ENCODE peak calls at places on chromosomes 7 and 10, in seven cellular contexts. F, W, C, Z, Q, P and I are unnamed samples.

GRCh38 chr10:113557389-113558321 is 4.8 kb downstream of the HABP2 start:
- DNase-seq in F (peak), W (no peak), C (no peak), Z (no peak), Q (no peak), P (no peak), I (no peak)

GRCh38 chr7:9657257-9657656 is 1223.8 kb downstream of the NXPH1 start:
- DNase-seq in F (no peak), W (no peak), C (no peak), Z (no peak), Q (no peak), P (no peak), I (peak)

GRCh38 chr7:116261904-116262303 is 51.6 kb downstream of the TES start:
- DNase-seq in F (no peak), W (no peak), C (no peak), Z (no peak), Q (no peak), P (no peak), I (no peak)

GRCh38 chr10:896982-897381 is 34.5 kb downstream of the LARP4B start:
- DNase-seq in F (no peak), W (no peak), C (no peak), Z (no peak), Q (no peak), P (no peak), I (no peak)

GRCh38 chr10:33157108-33157507 is 177.4 kb downstream of the NRP1 start:
- DNase-seq in F (no peak), W (no peak), C (peak), Z (no peak), Q (peak), P (no peak), I (no peak)

GRCh38 chr10:1374501-1374900 is 318.3 kb downstream of the WDR37 start:
- DNase-seq in F (no peak), W (no peak), C (peak), Z (no peak), Q (no peak), P (no peak), I (no peak)

GRCh38 chr7:5526190-5527037 is 102.8 kb upstream of the TNRC18 start:
- DNase-seq in F (no peak), W (peak), C (no peak), Z (peak), Q (peak), P (peak), I (no peak)

GRCh38 chr10:132397671-132398565 is 918 bp downstream of the PWWP2B start:
- DNase-seq in F (peak), W (no peak), C (peak), Z (peak), Q (peak), P (peak), I (no peak)

GRCh38 chr10:130301026-130301892 is 165.1 kb downstream of the GLRX3 start:
- DNase-seq in F (peak), W (no peak), C (no peak), Z (no peak), Q (peak), P (no peak), I (peak)

DNA sequence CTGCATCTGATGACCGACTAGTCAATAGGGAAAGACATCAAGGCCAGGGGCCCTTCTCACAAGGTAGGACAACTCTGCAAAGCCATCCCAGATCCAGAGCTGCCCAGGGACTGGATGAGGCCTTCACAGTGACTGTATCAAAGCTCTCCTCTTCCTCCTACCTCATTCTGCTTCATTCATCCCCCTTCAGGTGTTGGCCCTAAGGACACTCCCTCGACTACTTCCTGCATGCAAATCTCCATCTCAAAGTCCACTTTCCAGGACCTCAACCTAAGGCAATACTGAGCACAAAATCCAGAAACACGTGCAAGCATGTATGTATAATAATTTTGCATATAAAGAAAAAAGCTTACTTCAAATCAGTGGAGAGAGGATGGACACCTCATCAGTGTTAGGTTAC is 25.1 kb downstream of the DPY19L1 start:
- DNase-seq in F (no peak), W (no peak), C (no peak), Z (no peak), Q (no peak), P (no peak), I (no peak)
- H3K4me3 ChIP-seq in F (no peak), W (no peak), C (no peak), Z (no peak), Q (no peak), P (no peak), I (no peak)

GRCh38 chr10:81104494-81104893 is 566.8 kb downstream of the SH2D4B start:
- DNase-seq in F (no peak), W (no peak), C (no peak), Z (no peak), Q (no peak), P (no peak), I (no peak)
- TF ChIP-seq CTCF in F (no peak), W (no peak), C (no peak), Z (no peak), Q (no peak), P (no peak), I (no peak)

GRCh38 chr7:40826419-40827216 is 691.8 kb downstream of the SUGCT start:
- DNase-seq in F (no peak), W (no peak), C (no peak), Z (no peak), Q (peak), P (no peak), I (no peak)
- H3K4me3 ChIP-seq in F (no peak), W (no peak), C (no peak), Z (no peak), Q (no peak), P (no peak), I (no peak)

DNA sequence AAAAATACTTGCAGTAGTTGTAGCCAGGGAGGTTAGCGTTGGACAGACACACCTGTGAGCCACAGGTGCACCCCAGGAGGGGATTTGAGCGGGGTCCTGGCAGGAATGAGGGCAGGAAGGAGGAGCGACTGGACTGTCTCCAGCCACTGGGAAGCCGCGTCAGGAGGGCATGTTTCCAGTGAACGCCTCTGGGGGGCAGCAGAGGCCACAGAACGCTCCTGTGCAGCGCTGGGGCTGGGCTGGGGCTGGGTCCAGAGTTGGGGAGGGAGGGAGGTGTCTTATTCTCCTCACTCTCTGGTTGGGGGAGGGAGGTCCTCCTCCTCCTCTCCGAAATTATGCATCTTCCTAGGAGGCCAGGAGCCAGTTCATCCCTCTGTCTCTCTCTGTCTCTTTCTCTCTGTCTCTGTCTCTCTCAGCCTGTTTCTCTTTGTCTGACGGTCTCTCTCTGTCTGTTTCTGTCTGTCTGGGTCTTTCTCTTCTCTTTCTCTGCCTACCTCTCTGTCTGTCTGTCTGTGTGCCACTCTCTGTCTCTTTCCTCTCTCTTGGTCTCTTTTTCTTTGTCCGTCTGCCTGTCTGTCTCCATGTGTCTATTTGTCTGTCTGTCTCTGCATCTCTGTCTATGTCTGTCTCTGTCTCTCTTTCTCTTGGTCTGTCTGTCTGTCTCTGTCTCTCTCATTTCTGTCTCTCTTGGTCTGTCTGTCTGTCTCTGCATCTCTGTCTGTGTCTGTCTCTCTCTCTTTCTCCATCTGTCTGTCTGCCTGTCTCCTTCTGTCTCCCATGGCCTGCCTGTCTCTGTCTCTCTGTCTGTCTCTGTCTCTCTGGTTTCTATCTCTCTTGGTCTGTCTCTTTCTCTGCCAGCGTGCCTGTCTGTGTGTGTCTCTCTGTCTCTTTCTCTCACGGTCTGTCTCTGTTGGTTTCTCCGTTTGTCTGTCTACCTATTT is 9.9 kb upstream of the PSMG3 start:
- DNase-seq in F (peak), W (peak), C (peak), Z (peak), Q (peak), P (peak), I (no peak)
- TF ChIP-seq CTCF in F (peak), W (peak), C (peak), Z (peak), Q (peak), P (peak), I (peak)

GRCh38 chr10:107914450-107915276 is 750.2 kb upstream of the SORCS1 start:
- DNase-seq in F (peak), W (peak), C (no peak), Z (no peak), Q (no peak), P (no peak), I (no peak)
- H3K4me3 ChIP-seq in F (peak), W (peak), C (peak), Z (no peak), Q (no peak), P (peak), I (peak)

GRCh38 chr7:93902777-93903423 is 3.5 kb upstream of the GNGT1 start:
- DNase-seq in F (no peak), W (peak), C (no peak), Z (no peak), Q (peak), P (no peak), I (no peak)
- TF ChIP-seq CTCF in F (peak), W (peak), C (peak), Z (peak), Q (peak), P (peak), I (peak)

DNA sequence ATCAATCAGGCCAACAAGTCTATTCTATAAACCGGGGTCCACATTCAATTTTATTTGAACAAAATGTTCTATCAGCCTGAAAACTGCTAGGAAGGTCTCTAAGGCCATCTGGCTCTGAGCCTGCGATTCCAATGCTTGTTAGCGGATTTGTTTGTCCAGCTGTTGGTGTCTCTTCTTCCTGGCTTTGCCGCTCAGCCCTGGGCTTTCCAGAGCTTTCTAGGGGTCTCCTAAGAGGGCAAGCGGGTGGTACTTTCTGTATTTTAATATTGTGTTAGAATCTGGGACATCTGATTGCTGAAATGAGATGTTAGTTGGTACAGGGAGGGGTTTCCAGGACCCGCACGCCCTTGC is 136.6 kb downstream of the VIPR2 start:
- DNase-seq in F (no peak), W (no peak), C (no peak), Z (no peak), Q (no peak), P (no peak), I (peak)
- H3K4me3 ChIP-seq in F (no peak), W (no peak), C (no peak), Z (no peak), Q (no peak), P (no peak), I (no peak)

GRCh38 chr7:13411151-13411550 is 578.3 kb downstream of the ETV1 start:
- DNase-seq in F (no peak), W (no peak), C (no peak), Z (no peak), Q (no peak), P (no peak), I (no peak)
- TF ChIP-seq CTCF in F (no peak), W (no peak), C (no peak), Z (no peak), Q (no peak), P (no peak), I (peak)

DNA sequence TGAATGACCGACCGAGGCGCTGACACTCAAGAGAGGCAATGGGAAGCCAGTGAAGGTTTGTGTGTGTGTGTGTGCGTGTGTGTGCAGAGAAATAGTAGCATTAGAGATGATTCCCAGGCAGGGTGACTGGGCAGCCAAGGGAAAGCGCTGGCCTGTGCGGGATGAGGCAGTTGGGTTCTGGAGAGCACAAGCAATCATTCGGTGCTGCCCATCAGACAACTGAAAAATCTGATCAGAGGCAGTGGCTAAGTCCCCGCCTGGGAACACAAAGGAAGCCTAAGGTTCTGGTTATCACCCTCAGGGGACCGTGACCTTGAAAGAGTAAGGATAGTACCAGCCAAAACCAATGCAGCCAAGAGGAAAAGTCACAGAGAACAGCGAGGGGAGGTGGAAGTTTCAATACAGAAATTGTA is 899 bp upstream of the PDCD4 start:
- DNase-seq in F (peak), W (no peak), C (no peak), Z (no peak), Q (peak), P (no peak), I (no peak)
- H3K4me3 ChIP-seq in F (no peak), W (no peak), C (no peak), Z (no peak), Q (peak), P (peak), I (no peak)